ENCODE peak calls at places on chromosome 10, in five cellular contexts. B, A, N, F and K are unnamed samples.

GRCh38 chr10:103177123-103177522 is 15.9 kb downstream of the NT5C2 start:
- DNase-seq in B (no peak), A (no peak), N (no peak), F (no peak), K (no peak)

GRCh38 chr10:119139464-119140067 is 25.9 kb downstream of the SFXN4 start:
- DNase-seq in B (peak; percentile 16), A (no peak), N (peak; percentile 68), F (peak; percentile 47), K (no peak)

GRCh38 chr10:71260622-71261325 is 48.4 kb downstream of the UNC5B start:
- DNase-seq in B (peak; percentile 47), A (no peak), N (peak; percentile 84), F (peak; percentile 96), K (no peak)

GRCh38 chr10:31646519-31646918 is 282.1 kb downstream of the ARHGAP12 start:
- DNase-seq in B (no peak), A (no peak), N (no peak), F (peak; percentile 20), K (no peak)

GRCh38 chr10:32189400-32190084 is 133.3 kb upstream of the KIF5B start:
- DNase-seq in B (peak; percentile 18), A (no peak), N (no peak), F (peak; percentile 36), K (no peak)

GRCh38 chr10:114506874-114507385 is 102.6 kb upstream of the AFAP1L2 start:
- DNase-seq in B (no peak), A (no peak), N (no peak), F (no peak), K (no peak)

GRCh38 chr10:64535131-64535867 is 1014.1 kb downstream of the REEP3 start:
- DNase-seq in B (no peak), A (no peak), N (no peak), F (no peak), K (no peak)

GRCh38 chr10:121216721-121217181 is 365.6 kb downstream of the WDR11 start:
- DNase-seq in B (no peak), A (peak; percentile 84), N (peak; percentile 65), F (peak; percentile 1), K (no peak)

GRCh38 chr10:79385804-79386531 is 38.7 kb downstream of the PPIF start:
- DNase-seq in B (no peak), A (peak; percentile 42), N (peak; percentile 52), F (no peak), K (peak; percentile 58)

GRCh38 chr10:26156019-26156418 is 60.6 kb upstream of the GAD2 start:
- DNase-seq in B (no peak), A (no peak), N (no peak), F (no peak), K (no peak)

DNA sequence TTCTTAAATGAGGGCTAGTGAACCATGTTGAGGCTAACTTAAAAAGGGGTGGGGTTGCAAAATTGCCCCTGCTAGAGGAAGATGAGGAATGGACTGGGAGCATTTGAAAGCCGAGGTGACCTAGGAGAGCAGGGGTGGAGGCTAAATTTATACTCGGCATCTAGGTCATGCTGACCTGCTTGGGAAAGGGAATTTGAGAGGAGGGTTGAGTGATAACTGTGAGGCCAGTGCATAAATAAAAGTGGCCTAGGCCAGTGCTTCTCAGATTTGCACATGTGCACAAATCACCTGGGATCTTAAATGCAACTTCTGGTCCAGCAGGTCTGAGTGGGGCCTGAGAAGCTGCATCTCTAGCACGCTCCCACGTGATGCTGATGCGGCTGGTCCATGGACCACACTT is 70.4 kb downstream of the CDK1 start:
- DNase-seq in B (no peak), A (no peak), N (no peak), F (no peak), K (no peak)
- H3K27ac ChIP-seq in B (no peak overlapping the region), A (no peak overlapping the region), N (no peak overlapping the region), F (no peak overlapping the region), K (no peak overlapping the region)

DNA sequence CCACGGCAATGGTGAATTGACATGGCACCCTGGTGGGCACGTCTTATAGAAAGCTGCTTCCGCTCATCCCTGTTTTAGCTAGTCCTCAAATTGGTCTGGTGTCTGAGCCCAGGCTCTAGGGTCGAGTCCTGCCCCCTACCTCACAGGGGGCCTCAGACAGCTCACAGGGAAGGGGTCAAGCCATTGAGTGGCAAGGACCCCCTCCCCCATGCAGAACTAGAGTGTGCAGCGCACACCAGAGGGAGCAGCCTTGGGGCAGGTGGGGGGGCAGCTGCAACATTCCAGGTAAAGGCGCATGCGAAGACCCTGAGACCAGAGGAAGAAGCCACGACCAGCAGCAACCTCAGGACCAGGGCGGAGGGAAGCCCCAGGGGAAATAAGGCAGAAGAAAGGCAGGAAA is 240.4 kb upstream of the PPP2R2D start:
- DNase-seq in B (no peak), A (peak; percentile 21), N (no peak), F (no peak), K (peak; percentile 19)
- H3K27ac ChIP-seq in B (no peak overlapping the region), A (no peak overlapping the region), N (no peak overlapping the region), F (no peak overlapping the region), K (no peak overlapping the region)

GRCh38 chr10:35706959-35707358 is 64.9 kb upstream of the FZD8 start:
- DNase-seq in B (no peak), A (no peak), N (no peak), F (no peak), K (no peak)
- H3K27ac ChIP-seq in B (no peak overlapping the region), A (no peak overlapping the region), N (no peak overlapping the region), F (no peak overlapping the region), K (no peak overlapping the region)

GRCh38 chr10:105952153-105952552 is 1212.4 kb downstream of the SORCS1 start:
- DNase-seq in B (no peak), A (no peak), N (no peak), F (peak; percentile 41), K (no peak)
- H3K27ac ChIP-seq in B (no peak overlapping the region), A (no peak overlapping the region), N (no peak overlapping the region), F (no peak overlapping the region), K (no peak overlapping the region)

GRCh38 chr10:77284797-77285196 is 352.8 kb downstream of the KCNMA1 start:
- DNase-seq in B (no peak), A (no peak), N (no peak), F (no peak), K (no peak)
- H3K27ac ChIP-seq in B (no peak overlapping the region), A (no peak overlapping the region), N (no peak overlapping the region), F (no peak overlapping the region), K (no peak overlapping the region)

GRCh38 chr10:69349542-69349888 is 67.2 kb downstream of the TACR2 start:
- DNase-seq in B (no peak), A (no peak), N (no peak), F (no peak), K (no peak)

GRCh38 chr10:69346776-69347175 is 68.5 kb downstream of the HK1 start:
- DNase-seq in B (no peak), A (no peak), N (no peak), F (no peak), K (no peak)

GRCh38 chr10:69345890-69346474 is 67.7 kb downstream of the HK1 start:
- DNase-seq in B (no peak), A (no peak), N (no peak), F (no peak), K (no peak)

GRCh38 chr10:69351589-69351988 is 65.1 kb downstream of the TACR2 start:
- DNase-seq in B (no peak), A (no peak), N (no peak), F (no peak), K (no peak)

DNA sequence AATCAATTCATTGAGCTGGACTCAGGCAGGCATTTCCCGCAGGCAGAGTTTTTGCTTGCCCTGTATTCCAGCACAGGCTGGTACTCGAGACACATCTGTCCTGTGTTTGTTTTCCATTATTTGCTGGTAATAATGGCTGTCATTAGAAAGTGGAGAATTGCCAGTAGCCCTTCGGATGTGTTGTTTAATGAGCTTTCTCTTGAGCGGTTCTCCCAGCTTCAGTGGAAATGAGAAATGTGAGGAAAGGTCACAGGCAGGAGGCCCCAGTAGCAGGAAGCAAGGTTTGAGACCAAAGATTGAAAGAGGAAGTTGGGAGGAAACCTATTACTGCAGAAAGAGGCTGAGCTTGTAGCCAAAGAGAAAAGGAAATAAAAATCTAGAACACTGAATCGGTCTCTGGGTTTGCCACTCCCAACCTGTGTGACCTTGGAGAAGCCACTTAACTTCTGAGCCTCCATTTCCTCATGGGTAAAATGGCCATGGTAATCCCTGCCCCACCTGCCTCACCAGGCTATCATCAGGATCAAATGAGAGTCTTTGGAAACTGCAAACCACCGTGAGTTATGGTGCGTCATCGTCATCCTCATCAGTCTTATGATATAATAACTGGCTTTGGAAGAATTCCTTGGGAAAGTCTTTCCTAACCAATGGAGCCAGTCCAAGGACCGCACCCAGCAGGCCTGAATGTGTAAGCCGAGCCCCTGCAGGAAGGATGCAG is 67.7 kb downstream of the TACR2 start:
- DNase-seq in B (no peak), A (no peak), N (peak; percentile 70), F (peak; percentile 98), K (peak; percentile 94)
- H3K27ac ChIP-seq in B (no peak overlapping the region), A (no peak overlapping the region), N (peak overlapping the region; percentile 75), F (peak overlapping the region; percentile 86), K (peak overlapping the region; percentile 92)

GRCh38 chr10:6024334-6024682 is 37.9 kb downstream of the IL2RA start:
- DNase-seq in B (no peak), A (no peak), N (no peak), F (no peak), K (no peak)
- H3K27ac ChIP-seq in B (no peak overlapping the region), A (no peak overlapping the region), N (no peak overlapping the region), F (peak overlapping the region; percentile 84), K (no peak overlapping the region)